ENCODE peak calls at places on chromosomes 12 and 14, in eight cellular contexts. E is body of pancreas, D is A549, R is tibial nerve, G is breast epithelium, M is adrenal gland, X is transverse colon, Z is vagina. C is an unnamed sample.

GRCh38 chr14:90213099-90213748 is 43.1 kb upstream of the PSMC1 start:
- DNase-seq in G (no peak), E (no peak), Z (no peak), R (no peak), X (no peak), M (no peak), D (no peak), C (no peak)

GRCh38 chr14:31127690-31128089 is 79.9 kb downstream of the HECTD1 start:
- DNase-seq in X (no peak), G (no peak), D (peak; percentile 37), Z (no peak), R (no peak), M (no peak), E (no peak), C (no peak)

GRCh38 chr12:53983580-53984572 is 1.1 kb upstream of the HOXC10 start:
- DNase-seq in X (no peak), Z (no peak), D (no peak), E (no peak), G (no peak), R (no peak), M (no peak), C (no peak)

GRCh38 chr14:70640938-70641547 is 673 bp upstream of the TTC9 start:
- DNase-seq in R (no peak), G (no peak), M (peak; percentile 48), D (peak; percentile 47), E (peak; percentile 26), Z (no peak), X (peak; percentile 61), C (peak; percentile 82)

GRCh38 chr14:83660597-83660996 is 1869.3 kb upstream of the FLRT2 start:
- DNase-seq in Z (no peak), E (no peak), M (no peak), G (no peak), X (no peak), R (no peak), D (no peak), C (no peak)

GRCh38 chr14:102777711-102778615 is 714 bp downstream of the TRAF3 start:
- DNase-seq in E (peak; percentile 33), M (no peak), Z (no peak), D (no peak), R (no peak), X (peak; percentile 26), G (no peak), C (no peak)

GRCh38 chr12:47768323-47768811 is 4.7 kb upstream of the SLC48A1 start:
- DNase-seq in M (no peak), X (no peak), R (no peak), G (no peak), E (no peak), Z (no peak), D (peak; percentile 51), C (no peak)

GRCh38 chr14:88765130-88765529 is 27.6 kb downstream of the EML5 start:
- DNase-seq in E (no peak), M (no peak), D (peak; percentile 9), X (no peak), Z (no peak), G (no peak), R (no peak), C (no peak)

GRCh38 chr12:30696486-30696885 is 817 bp upstream of the IPO8 start:
- DNase-seq in Z (no peak), X (no peak), E (no peak), D (no peak), G (no peak), M (no peak), R (no peak), C (no peak)

GRCh38 chr14:100636559-100636958 is 49.3 kb upstream of the BEGAIN start:
- DNase-seq in Z (no peak), E (no peak), D (no peak), G (no peak), R (no peak), X (no peak), M (no peak), C (no peak)

GRCh38 chr14:92495041-92495440 is 18.5 kb upstream of the RIN3 start:
- DNase-seq in R (no peak), D (peak; percentile 35), G (no peak), X (no peak), E (no peak), Z (no peak), M (no peak), C (no peak)

GRCh38 chr14:61342486-61342885 is 21.1 kb downstream of the PRKCH start:
- DNase-seq in E (no peak), Z (no peak), M (no peak), G (no peak), X (peak; percentile 40), D (no peak), R (no peak), C (peak; percentile 57)

GRCh38 chr12:121034906-121035305 is 4.1 kb downstream of the OASL start:
- DNase-seq in E (no peak), D (no peak), Z (no peak), G (no peak), X (no peak), M (no peak), R (no peak), C (no peak)

GRCh38 chr14:89241934-89242670 is 174.9 kb downstream of the FOXN3 start:
- DNase-seq in M (no peak), Z (no peak), D (no peak), G (no peak), R (no peak), X (no peak), E (no peak), C (no peak)

GRCh38 chr14:103279129-103280025 is 54.7 kb upstream of the EIF5 start:
- DNase-seq in R (no peak), X (no peak), Z (no peak), E (peak; percentile 40), M (peak; percentile 29), G (no peak), D (no peak), C (peak; percentile 39)

GRCh38 chr14:69615471-69616407 is 4.3 kb downstream of the SUSD6 start:
- DNase-seq in R (peak; percentile 40), D (no peak), E (peak; percentile 38), Z (no peak), X (peak; percentile 75), M (peak; percentile 88), G (no peak), C (peak; percentile 74)

GRCh38 chr12:93526786-93527428 is 45.6 kb upstream of the SOCS2 start:
- DNase-seq in X (no peak), Z (no peak), G (no peak), R (no peak), D (peak; percentile 92), M (peak; percentile 66), E (no peak), C (no peak)

GRCh38 chr12:50220357-50221061 is 53.3 kb upstream of the CERS5 start:
- DNase-seq in R (no peak), Z (no peak), X (no peak), D (peak; percentile 42), G (no peak), M (no peak), E (no peak), C (no peak)

GRCh38 chr14:37597538-37598084 is 2.2 kb downstream of the TTC6 start:
- DNase-seq in R (no peak), X (peak; percentile 75), M (no peak), E (peak; percentile 29), G (peak; percentile 75), D (peak; percentile 45), Z (no peak), C (no peak)

GRCh38 chr12:19712041-19712440 is 272.7 kb downstream of the AEBP2 start:
- DNase-seq in D (peak; percentile 63), E (no peak), R (no peak), X (no peak), Z (no peak), M (no peak), G (no peak), C (no peak)

GRCh38 chr12:57377103-57377840 is 53.6 kb downstream of the R3HDM2 start:
- DNase-seq in D (no peak), Z (no peak), R (no peak), M (no peak), X (no peak), E (no peak), G (no peak), C (no peak)

DNA sequence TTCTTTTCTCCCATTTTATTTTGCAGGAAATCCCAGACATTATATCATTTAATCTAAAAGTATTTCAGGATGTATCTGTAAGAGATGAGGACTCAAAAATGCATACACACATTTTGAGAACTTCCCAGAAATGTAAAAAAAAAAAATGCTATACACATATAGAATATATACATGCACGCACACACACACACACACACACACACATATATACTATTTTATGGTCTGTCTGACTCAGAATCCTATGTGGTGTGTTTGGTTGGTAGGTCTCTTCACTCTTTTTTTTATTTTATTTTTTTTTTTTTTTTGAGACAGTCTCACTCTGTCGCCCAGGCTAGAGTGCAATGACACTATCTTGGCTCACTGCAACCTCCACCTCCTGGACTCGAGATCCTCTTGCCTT is 65.5 kb downstream of the FBXO34 start:
- DNase-seq in D (no peak), Z (no peak), G (no peak), M (no peak), E (no peak), R (no peak), X (no peak), C (no peak)
- H3K4me1 ChIP-seq in D (peaks cover 45% of the 10 kb centered on the region), Z (peaks cover 71% of the 10 kb centered on the region), G (no peaks in the 10 kb centered on the region), M (no peaks in the 10 kb centered on the region), E (peaks cover 49% of the 10 kb centered on the region), R (peaks cover 37% of the 10 kb centered on the region), X (peaks cover 93% of the 10 kb centered on the region), C (peaks cover 19% of the 10 kb centered on the region)

GRCh38 chr12:84165998-84166571 is 746.5 kb downstream of the SLC6A15 start:
- DNase-seq in G (no peak), M (no peak), X (no peak), R (no peak), Z (no peak), D (no peak), E (no peak), C (no peak)
- H3K27ac ChIP-seq in G (no peak overlapping the region), M (no peak overlapping the region), X (no peak overlapping the region), R (no peak overlapping the region), Z (no peak overlapping the region), D (no peak overlapping the region), E (no peak overlapping the region), C (no peak overlapping the region)

GRCh38 chr12:68106160-68106559 is 53.4 kb downstream of the IFNG start:
- DNase-seq in R (no peak), G (no peak), E (no peak), M (no peak), X (no peak), Z (no peak), D (no peak), C (no peak)

GRCh38 chr12:68102731-68103130 is 56.8 kb downstream of the IFNG start:
- DNase-seq in M (no peak), Z (no peak), D (no peak), G (no peak), E (no peak), X (no peak), R (no peak), C (no peak)

GRCh38 chr12:68100241-68100640 is 59.3 kb downstream of the IFNG start:
- DNase-seq in D (no peak), Z (no peak), R (no peak), E (no peak), M (no peak), X (no peak), G (no peak), C (no peak)

GRCh38 chr12:68098939-68099338 is 60.6 kb downstream of the IFNG start:
- DNase-seq in D (no peak), R (no peak), X (no peak), Z (no peak), G (no peak), E (no peak), M (no peak), C (no peak)

GRCh38 chr12:68102163-68102562 is 57.4 kb downstream of the IFNG start:
- DNase-seq in Z (no peak), E (no peak), D (no peak), X (no peak), R (no peak), G (no peak), M (no peak), C (no peak)
- TF ChIP-seq POLR2A in Z (no peak), E (no peak), D (no peak), X (no peak), R (no peak), G (no peak), M (no peak), C (no peak)

GRCh38 chr12:3534511-3534910 is 43.5 kb downstream of the PRMT8 start:
- DNase-seq in X (no peak), G (no peak), D (no peak), R (no peak), Z (peak; percentile 67), E (no peak), M (no peak), C (no peak)
- H3K4me1 ChIP-seq in X (peaks cover 8% of the 10 kb centered on the region), G (no peaks in the 10 kb centered on the region), D (no peaks in the 10 kb centered on the region), R (no peaks in the 10 kb centered on the region), Z (no peaks in the 10 kb centered on the region), E (peaks cover 9% of the 10 kb centered on the region), M (no peaks in the 10 kb centered on the region), C (no peaks in the 10 kb centered on the region)